ENCODE peak calls at places on chromosomes 16 and 17, in four cellular contexts. P is HepG2, R is K562, M is WTC11. K is an unnamed sample.

GRCh38 chr17:16391451-16391850 is 10.6 kb downstream of the UBB start:
- DNase-seq in P (no peak), R (no peak), M (no peak), K (no peak)

GRCh38 chr16:27330542-27330941 is 16.8 kb downstream of the IL4R start:
- DNase-seq in P (no peak), R (no peak), M (no peak), K (no peak)

GRCh38 chr17:63498621-63499195 is 21.8 kb downstream of the ACE start:
- DNase-seq in P (peak; percentile 30), R (no peak), M (no peak), K (no peak)

GRCh38 chr16:47132310-47132709 is 11.4 kb downstream of the NETO2 start:
- DNase-seq in P (no peak), R (peak; percentile 21), M (no peak), K (no peak)

GRCh38 chr17:27245230-27245696 is 48.7 kb upstream of the WSB1 start:
- DNase-seq in P (peak; percentile 80), R (peak; percentile 89), M (peak; percentile 81), K (peak; percentile 51)

GRCh38 chr17:77404812-77405581 is 264.2 kb downstream of the SEC14L1 start:
- DNase-seq in P (no peak), R (no peak), M (no peak), K (peak; percentile 60)

GRCh38 chr17:68704897-68705296 is 103.7 kb upstream of the FAM20A start:
- DNase-seq in P (no peak), R (no peak), M (no peak), K (no peak)

GRCh38 chr16:57345021-57345420 is 13.6 kb upstream of the CCL22 start:
- DNase-seq in P (no peak), R (no peak), M (no peak), K (no peak)

GRCh38 chr17:1908699-1909309 is 79.0 kb downstream of the RPA1 start:
- DNase-seq in P (peak; percentile 72), R (peak; percentile 68), M (peak; percentile 69), K (no peak)

GRCh38 chr17:21019976-21020575 is 22.7 kb downstream of the USP22 start:
- DNase-seq in P (no peak), R (no peak), M (no peak), K (no peak)

GRCh38 chr16:81175325-81175891 is 63.1 kb upstream of the BCO1 start:
- DNase-seq in P (peak; percentile 85), R (no peak), M (no peak), K (no peak)

DNA sequence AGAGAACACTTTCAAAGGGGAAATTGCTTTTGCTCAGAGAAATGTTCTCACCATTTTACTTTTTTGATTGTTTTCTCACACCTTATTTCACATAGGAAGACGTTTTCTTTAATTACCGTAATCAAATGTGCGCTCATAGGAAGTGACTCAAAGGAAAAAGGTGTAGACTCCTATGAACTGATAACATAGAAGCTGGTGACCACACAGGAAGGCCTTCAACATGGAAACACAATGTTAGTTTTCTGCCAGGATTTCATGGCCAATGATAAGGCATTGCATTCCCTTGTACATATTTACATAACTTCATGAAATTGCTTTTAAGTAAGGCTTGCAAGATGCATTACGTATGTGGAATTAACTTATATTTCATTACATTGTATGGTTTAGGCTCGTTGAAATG is 40.9 kb upstream of the KCNJ16 start:
- DNase-seq in P (no peak), R (no peak), M (no peak), K (no peak)
- TF ChIP-seq CREM in P (no peak), R (no peak), M (no peak), K (no peak)

DNA sequence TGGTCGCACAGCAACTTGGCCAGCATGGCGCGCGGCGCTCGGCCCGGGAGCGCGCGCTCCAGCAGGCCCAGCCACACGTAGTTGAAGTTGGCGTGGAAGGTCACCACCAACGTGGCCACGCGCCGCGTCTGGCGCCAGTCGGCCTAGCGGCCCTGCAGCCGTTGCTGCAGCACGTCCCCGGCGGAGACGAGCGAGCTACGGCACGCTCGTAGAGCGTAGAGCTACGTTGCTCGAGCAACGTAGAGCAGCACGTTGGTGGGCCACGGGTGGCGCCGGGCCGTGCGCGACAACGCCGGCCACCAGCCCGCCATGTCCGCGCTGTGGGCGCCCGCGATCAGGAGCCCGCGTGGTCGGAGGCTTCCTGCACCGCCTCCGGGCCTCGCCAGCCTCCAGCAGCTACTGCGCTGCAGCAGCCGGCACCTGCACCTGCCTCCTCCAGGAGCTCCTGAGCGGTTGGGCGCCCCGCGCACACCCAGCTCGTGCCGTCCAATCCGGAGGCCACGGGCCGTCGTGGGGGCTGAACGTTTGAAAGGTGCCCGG is 13.4 kb upstream of the SULT1A1 start:
- DNase-seq in P (no peak), R (no peak), M (peak; percentile 64), K (no peak)
- TF ChIP-seq CREM in P (no peak), R (no peak), M (no peak), K (no peak)

DNA sequence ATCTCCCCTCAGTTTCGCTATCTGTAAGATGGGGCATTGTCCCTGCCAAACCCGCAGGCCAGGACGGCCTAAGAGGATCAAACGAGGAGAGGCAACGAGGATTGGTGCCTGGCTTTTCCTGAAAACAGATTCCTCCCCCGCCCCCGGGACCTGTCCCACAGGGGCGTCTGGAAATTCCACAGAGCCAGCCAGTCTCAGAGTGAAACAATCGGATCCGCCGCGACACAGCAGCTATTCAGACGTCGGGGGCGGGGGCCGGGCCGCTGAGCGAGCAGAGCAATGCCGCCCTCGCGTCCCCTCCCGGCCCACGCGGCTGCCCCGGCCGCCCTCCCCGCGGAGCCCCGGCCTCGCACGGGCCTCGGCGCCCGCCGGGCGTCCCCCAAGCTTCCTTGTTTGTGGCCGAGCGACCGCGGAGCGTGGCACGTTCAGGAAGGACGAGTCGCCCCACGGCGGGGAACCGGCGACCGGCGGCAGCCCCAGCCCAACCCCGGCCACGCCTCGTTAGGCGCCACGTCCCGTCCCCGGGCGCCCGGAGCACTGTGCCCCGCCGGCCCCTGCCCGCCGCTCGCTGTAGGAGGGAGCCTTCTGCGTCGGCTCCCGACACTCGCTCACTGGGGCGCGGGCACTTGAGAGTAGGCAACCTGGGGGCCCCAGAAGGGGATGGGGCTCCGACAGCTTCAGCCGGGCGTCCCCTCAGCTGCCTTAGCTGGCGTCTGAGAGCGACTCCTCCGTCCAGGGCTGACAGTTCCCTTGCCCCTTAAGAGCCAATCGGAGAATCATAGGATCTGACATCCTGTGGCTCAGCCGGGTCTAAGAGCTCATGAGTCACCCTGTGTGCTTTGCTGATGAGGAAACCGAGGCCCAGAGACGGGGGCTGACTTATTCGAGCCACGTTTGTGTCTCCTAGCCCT is 29.7 kb upstream of the PHOSPHO1 start:
- DNase-seq in P (peak; percentile 35), R (peak; percentile 39), M (peak; percentile 48), K (no peak)
- TF ChIP-seq CREM in P (no peak), R (no peak), M (no peak), K (no peak)

GRCh38 chr16:4481526-4481925 is 5.3 kb downstream of the HMOX2 start:
- DNase-seq in P (no peak), R (no peak), M (no peak), K (no peak)

GRCh38 chr16:4475880-4476790 is at the start of gene HMOX2:
- DNase-seq in P (peak; percentile 86), R (peak; percentile 96), M (peak; percentile 96), K (peak; percentile 90)

GRCh38 chr16:4481965-4482364 is 5.8 kb downstream of the HMOX2 start:
- DNase-seq in P (no peak), R (no peak), M (no peak), K (no peak)

GRCh38 chr16:4474192-4474961 is at the start of gene NMRAL1:
- DNase-seq in P (peak; percentile 82), R (peak; percentile 98), M (peak; percentile 94), K (peak; percentile 82)

DNA sequence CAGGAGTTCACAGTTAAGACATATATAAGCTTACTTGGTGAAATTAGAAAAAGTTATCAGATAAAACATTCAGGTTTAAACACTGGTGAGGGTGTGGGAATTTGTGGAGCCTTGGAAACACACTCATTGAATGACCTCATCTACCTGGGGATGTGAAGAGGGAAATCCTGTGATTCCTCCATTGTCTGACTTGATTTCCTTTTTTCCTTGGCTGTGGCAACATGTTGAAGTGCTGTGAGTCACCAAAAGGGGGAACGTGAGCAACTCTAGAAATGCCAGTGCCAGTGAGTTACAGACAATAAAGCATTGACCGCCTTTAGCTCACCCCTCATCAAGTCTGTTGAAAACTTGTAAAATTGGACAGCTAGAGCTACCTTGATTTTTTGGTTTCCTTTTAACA is 1.8 kb downstream of the HMOX2 start:
- DNase-seq in P (no peak), R (no peak), M (no peak), K (no peak)
- TF ChIP-seq CREM in P (no peak), R (no peak), M (no peak), K (no peak)

GRCh38 chr17:41891135-41892065 is 26.2 kb upstream of the KLHL11 start:
- DNase-seq in P (peak; percentile 29), R (no peak), M (no peak), K (no peak)

GRCh38 chr17:41895617-41896016 is 23.1 kb downstream of the ACLY start:
- DNase-seq in P (no peak), R (no peak), M (no peak), K (no peak)

GRCh38 chr17:41896726-41897125 is 22.0 kb downstream of the ACLY start:
- DNase-seq in P (no peak), R (no peak), M (no peak), K (no peak)

GRCh38 chr17:41894791-41895331 is 23.9 kb downstream of the ACLY start:
- DNase-seq in P (no peak), R (no peak), M (no peak), K (no peak)

DNA sequence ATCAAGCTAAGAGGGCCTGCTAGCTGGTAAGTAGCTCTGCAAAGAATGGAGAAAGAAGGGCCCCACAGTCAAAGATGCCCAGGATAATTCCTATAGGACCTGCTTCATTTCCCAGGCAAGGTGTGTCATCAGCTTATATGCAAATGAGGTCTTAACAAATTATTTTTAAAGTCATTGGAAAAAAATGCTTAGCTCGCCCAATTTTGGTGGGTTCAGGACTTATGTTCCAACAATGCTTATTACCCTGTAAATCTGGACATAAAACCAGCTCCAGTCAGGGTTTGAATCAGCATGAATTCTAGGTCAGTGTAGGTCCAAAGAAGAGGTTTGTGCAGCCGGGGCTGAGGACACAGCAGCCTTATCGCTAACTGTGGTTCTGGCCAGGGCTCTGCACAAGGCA is 25.4 kb downstream of the ACLY start:
- DNase-seq in P (no peak), R (no peak), M (no peak), K (no peak)
- TF ChIP-seq CREM in P (no peak), R (no peak), M (no peak), K (no peak)

GRCh38 chr17:22277595-22277994 is 585.3 kb downstream of the KCNJ18 start:
- DNase-seq in P (no peak), R (no peak), M (no peak), K (no peak)
- TF ChIP-seq CREM in P (no peak), R (no peak), M (no peak), K (no peak)

DNA sequence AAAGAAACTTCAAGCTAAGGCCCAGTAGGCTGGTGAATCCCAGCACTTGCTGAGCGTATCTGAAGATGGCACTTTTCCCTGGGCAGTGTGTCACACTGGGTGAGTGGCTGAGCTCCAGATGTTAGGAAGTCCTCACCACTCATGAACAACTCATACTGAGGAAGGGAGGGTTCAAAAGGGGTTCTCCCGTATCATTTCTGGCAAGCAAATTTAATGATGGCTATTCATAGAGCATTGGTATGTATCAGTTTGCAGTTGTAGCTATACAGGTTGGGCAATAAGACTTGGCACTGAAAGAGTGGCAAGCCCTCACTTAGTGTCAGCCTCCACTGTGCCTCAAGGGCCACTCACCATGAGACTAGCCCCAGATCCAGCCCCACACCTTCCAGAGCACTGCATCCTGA is 10.7 kb downstream of the GFOD2 start:
- DNase-seq in P (no peak), R (no peak), M (no peak), K (no peak)
- TF ChIP-seq CREM in P (no peak), R (no peak), M (no peak), K (no peak)

K was measured in GM12878.